ENCODE peak calls at places on chromosomes 13 and 19, in four cellular contexts. J is activated gamma-delta T cell treated with Interleukin-2 at 50 U/mL for 16 hours, N is MM.1S, V is tibial artery. B is an unnamed sample.

GRCh38 chr13:51797664-51798488 is 6.1 kb downstream of the DHRS12 start:
- DNase-seq in V (no peak), J (peak), N (peak), B (no peak)

GRCh38 chr13:79867248-79867647 is 386.3 kb downstream of the NDFIP2 start:
- DNase-seq in J (no peak), V (no peak), N (no peak), B (no peak)

GRCh38 chr13:114065926-114066774 is 66.3 kb downstream of the RASA3 start:
- DNase-seq in V (no peak), J (peak), N (peak), B (no peak)

GRCh38 chr13:76012091-76012721 is 376.1 kb downstream of the LMO7 start:
- DNase-seq in N (no peak), J (no peak), V (no peak), B (no peak)

GRCh38 chr13:25783076-25783475 is 268.7 kb downstream of the SHISA2 start:
- DNase-seq in V (no peak), J (no peak), N (no peak), B (no peak)

GRCh38 chr13:46633416-46633815 is 80.4 kb downstream of the LRCH1 start:
- DNase-seq in V (no peak), N (no peak), J (no peak), B (no peak)

GRCh38 chr19:35513231-35513974 is at the start of gene DMKN:
- DNase-seq in V (no peak), N (no peak), J (no peak), B (peak)

GRCh38 chr19:13401388-13401787 is 104.9 kb downstream of the CACNA1A start:
- DNase-seq in J (no peak), V (no peak), N (no peak), B (no peak)

GRCh38 chr19:3987619-3988371 is 2.5 kb upstream of the EEF2 start:
- DNase-seq in J (peak), N (peak), V (peak), B (peak)

GRCh38 chr13:29459818-29460335 is 135.6 kb downstream of the SLC7A1 start:
- DNase-seq in J (no peak), N (no peak), V (no peak), B (no peak)

GRCh38 chr13:27174766-27175455 is 3.3 kb upstream of the USP12 start:
- DNase-seq in V (no peak), N (no peak), J (no peak), B (no peak)

GRCh38 chr19:30648321-30648720 is 276.1 kb downstream of the ZNF536 start:
- DNase-seq in V (no peak), N (no peak), J (no peak), B (no peak)

GRCh38 chr13:37492741-37493514 is 105.6 kb downstream of the POSTN start:
- DNase-seq in V (no peak), N (peak), J (no peak), B (no peak)